ENCODE peak calls at places on chromosomes 6 and 20, in seven cellular contexts. G is HepG2, M is breast epithelium, D is spleen, C is suprapubic skin, B is endothelial cell of umbilical vein, V is stomach. O is an unnamed sample.

GRCh38 chr6:154758125-154758524 is 24.9 kb downstream of the SCAF8 start:
- DNase-seq in G (no peak), M (no peak), D (no peak), C (no peak), B (no peak), V (no peak), O (no peak)

GRCh38 chr6:72825265-72825918 is 203.5 kb downstream of the KCNQ5 start:
- DNase-seq in G (no peak), M (no peak), D (no peak), C (no peak), B (peak; percentile 27), V (no peak), O (no peak)

GRCh38 chr6:101397199-101397598 is 3.7 kb downstream of the GRIK2 start:
- DNase-seq in G (peak; percentile 5), M (no peak), D (no peak), C (no peak), B (no peak), V (no peak), O (no peak)

GRCh38 chr20:32368930-32369329 is 10.8 kb downstream of the ASXL1 start:
- DNase-seq in G (no peak), M (no peak), D (no peak), C (no peak), B (no peak), V (no peak), O (no peak)

GRCh38 chr20:6122873-6123649 is at the start of gene FERMT1:
- DNase-seq in G (peak; percentile 84), M (peak; percentile 55), D (no peak), C (no peak), B (peak; percentile 31), V (peak; percentile 68), O (no peak)

GRCh38 chr6:126337323-126337722 is 2.6 kb upstream of the CENPW start:
- DNase-seq in G (no peak), M (no peak), D (no peak), C (no peak), B (no peak), V (no peak), O (no peak)

GRCh38 chr6:20866940-20867630 is 332.8 kb downstream of the CDKAL1 start:
- DNase-seq in G (no peak), M (no peak), D (no peak), C (no peak), B (no peak), V (no peak), O (no peak)

GRCh38 chr20:45254867-45255266 is 503 bp upstream of the SLPI start:
- DNase-seq in G (peak; percentile 37), M (no peak), D (no peak), C (no peak), B (no peak), V (no peak), O (no peak)

GRCh38 chr6:166284640-166285039 is 23.6 kb downstream of the PRR18 start:
- DNase-seq in G (no peak), M (no peak), D (no peak), C (no peak), B (no peak), V (no peak), O (no peak)

GRCh38 chr6:128808856-128809255 is 74.1 kb upstream of the LAMA2 start:
- DNase-seq in G (no peak), M (no peak), D (no peak), C (no peak), B (no peak), V (no peak), O (no peak)

GRCh38 chr6:46828939-46829338 is 35.8 kb downstream of the MEP1A start:
- DNase-seq in G (no peak), M (no peak), D (no peak), C (no peak), B (no peak), V (no peak), O (no peak)

GRCh38 chr6:41100871-41101287 is 28.1 kb downstream of the NFYA start:
- DNase-seq in G (no peak), M (no peak), D (peak; percentile 70), C (no peak), B (no peak), V (no peak), O (no peak)

GRCh38 chr6:38179300-38179699 is 359.8 kb downstream of the ZFAND3 start:
- DNase-seq in G (no peak), M (peak; percentile 33), D (peak; percentile 42), C (peak; percentile 60), B (no peak), V (peak; percentile 15), O (no peak)

GRCh38 chr20:11921326-11921725 is 3.6 kb downstream of the BTBD3 start:
- DNase-seq in G (no peak), M (no peak), D (no peak), C (no peak), B (no peak), V (no peak), O (no peak)

GRCh38 chr20:6765469-6766058 is 1.9 kb upstream of the BMP2 start:
- DNase-seq in G (peak; percentile 77), M (no peak), D (no peak), C (no peak), B (peak; percentile 81), V (no peak), O (peak; percentile 72)

GRCh38 chr6:100100776-100101175 is 106.8 kb upstream of the MCHR2 start:
- DNase-seq in G (no peak), M (no peak), D (no peak), C (no peak), B (no peak), V (no peak), O (no peak)

GRCh38 chr6:165987483-165988305 is 180.0 kb downstream of the TBXT start:
- DNase-seq in G (no peak), M (no peak), D (no peak), C (peak; percentile 89), B (no peak), V (peak; percentile 54), O (no peak)

GRCh38 chr20:60395993-60396392 is 437.8 kb downstream of the CDH26 start:
- DNase-seq in G (no peak), M (no peak), D (no peak), C (no peak), B (no peak), V (no peak), O (no peak)

GRCh38 chr20:15759546-15760216 is 813.6 kb downstream of the KIF16B start:
- DNase-seq in G (no peak), M (no peak), D (no peak), C (no peak), B (peak; percentile 21), V (no peak), O (no peak)

DNA sequence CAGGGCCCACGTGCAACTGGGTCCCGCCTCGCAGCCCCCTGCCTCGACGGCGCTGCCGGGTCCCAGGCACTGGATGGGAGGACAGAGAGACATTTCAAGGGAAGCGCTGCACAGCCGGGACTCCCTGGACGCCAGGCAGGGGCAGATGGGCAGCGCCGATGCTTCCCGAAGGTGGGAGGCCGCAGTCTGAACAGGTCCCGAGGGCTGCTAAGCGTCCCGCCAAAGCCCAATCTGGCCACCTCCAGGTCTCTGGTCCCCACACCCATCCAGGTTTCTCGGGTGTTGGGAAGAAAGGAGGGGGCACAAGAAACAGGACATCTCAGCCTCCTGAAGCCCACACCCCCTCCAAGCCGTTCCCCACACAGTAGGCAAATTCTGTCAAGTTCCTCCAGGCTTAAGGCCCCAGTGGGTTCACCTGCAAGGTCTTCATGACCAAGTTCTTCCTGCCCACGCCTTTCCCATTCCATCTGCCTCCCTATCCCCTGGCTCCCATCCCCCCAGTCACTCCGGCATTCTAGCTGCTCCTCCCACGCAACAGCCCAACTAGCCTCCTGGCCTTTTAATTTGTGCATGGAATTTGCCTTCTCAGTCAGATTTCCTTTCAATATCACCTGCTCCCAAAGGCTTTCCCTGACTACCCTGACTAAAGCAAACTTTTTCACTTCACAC is 5.4 kb upstream of the CPXM1 start:
- DNase-seq in G (no peak), M (no peak), D (no peak), C (no peak), B (no peak), V (no peak), O (no peak)
- H3K4me3 ChIP-seq in G (no peak overlapping the region), M (no peak overlapping the region), D (no peak overlapping the region), C (no peak overlapping the region), B (no peak overlapping the region), V (no peak overlapping the region), O (no peak overlapping the region)

DNA sequence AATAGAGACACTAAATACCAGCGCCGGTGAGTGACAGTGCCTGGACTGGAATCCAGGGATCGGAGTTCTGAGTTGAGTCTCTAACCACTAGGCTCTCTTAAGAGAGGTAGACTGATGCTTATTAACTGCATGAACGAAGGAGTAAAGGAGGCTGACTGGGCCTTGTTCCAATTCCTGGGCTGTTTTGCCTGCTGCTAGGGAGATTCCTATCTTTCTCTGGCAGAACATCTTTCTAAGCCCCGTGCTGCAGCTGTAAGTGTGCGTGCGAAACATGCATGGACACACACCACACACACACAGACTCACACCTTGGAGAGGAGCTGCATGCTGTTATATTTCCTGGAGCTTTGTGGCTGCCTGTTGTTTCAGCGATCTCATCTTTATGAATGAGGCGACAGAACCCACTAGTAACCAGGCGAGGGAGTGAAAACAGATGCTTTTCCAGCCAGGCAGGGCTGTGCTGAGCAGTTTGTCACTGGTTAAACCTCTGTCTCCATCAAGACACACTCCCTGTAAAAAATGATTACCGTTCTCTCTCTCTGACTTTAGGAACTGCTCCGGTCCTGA is 157.3 kb upstream of the ZNF217 start:
- DNase-seq in G (no peak), M (peak; percentile 60), D (no peak), C (peak; percentile 55), B (peak; percentile 29), V (peak; percentile 25), O (peak; percentile 95)
- TF ChIP-seq POLR2AphosphoS5 in G (no peak), M (no peak), D (no peak), C (no peak), B (no peak), V (no peak), O (no peak)

DNA sequence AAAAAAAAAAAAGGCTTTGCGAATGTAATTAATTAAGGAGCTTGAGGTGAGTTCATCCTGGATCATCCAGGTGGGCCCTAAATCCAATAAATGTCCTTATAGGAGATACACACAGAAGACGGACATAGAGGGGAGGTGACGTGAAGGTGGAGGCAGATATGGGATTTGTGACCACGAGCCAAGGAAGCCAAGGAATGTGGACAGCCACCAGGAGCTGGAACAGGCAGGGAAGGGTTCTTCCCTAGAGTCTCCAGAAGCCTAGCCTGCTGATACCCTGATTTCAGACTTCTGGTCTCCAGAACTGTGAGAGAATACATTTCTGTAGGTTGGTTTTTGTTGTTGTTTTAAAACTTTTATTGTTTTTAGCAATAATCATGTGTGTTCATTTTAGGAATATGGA is 6.7 kb upstream of the ATRN start:
- DNase-seq in G (no peak), M (no peak), D (no peak), C (no peak), B (no peak), V (no peak), O (no peak)
- H3K4me3 ChIP-seq in G (no peak overlapping the region), M (no peak overlapping the region), D (no peak overlapping the region), C (no peak overlapping the region), B (no peak overlapping the region), V (no peak overlapping the region), O (no peak overlapping the region)

GRCh38 chr6:144156334-144156733 is 6.0 kb downstream of the STX11 start:
- DNase-seq in G (no peak), M (no peak), D (no peak), C (no peak), B (no peak), V (no peak), O (no peak)

GRCh38 chr6:144159231-144159630 is 8.9 kb downstream of the STX11 start:
- DNase-seq in G (no peak), M (no peak), D (no peak), C (no peak), B (peak; percentile 81), V (no peak), O (no peak)

GRCh38 chr6:144156991-144157390 is 6.7 kb downstream of the STX11 start:
- DNase-seq in G (no peak), M (no peak), D (no peak), C (no peak), B (peak; percentile 80), V (no peak), O (no peak)

GRCh38 chr6:144159727-144160126 is 9.4 kb downstream of the STX11 start:
- DNase-seq in G (no peak), M (no peak), D (no peak), C (no peak), B (no peak), V (no peak), O (no peak)

GRCh38 chr6:144158133-144158532 is 7.8 kb downstream of the STX11 start:
- DNase-seq in G (no peak), M (no peak), D (no peak), C (no peak), B (peak; percentile 79), V (no peak), O (no peak)
- TF ChIP-seq POLR2AphosphoS5 in G (no peak), M (no peak), D (no peak), C (no peak), B (no peak), V (no peak), O (no peak)

O was measured in SK-N-MC.